ENCODE peak calls at places on chromosomes 6 and 20, in four cellular contexts. L, K, O and V are unnamed samples. For H4K20me1, the result is how much of the 10 kb centered on the place peaks cover.

GRCh38 chr6:34475167-34476047 is 9.5 kb downstream of the PACSIN1 start:
- DNase-seq in L (no peak), K (no peak), O (no peak), V (no peak)

GRCh38 chr6:125745281-125746018 is 4.0 kb upstream of the HEY2 start:
- DNase-seq in L (no peak), K (no peak), O (peak), V (no peak)

GRCh38 chr6:128139519-128139918 is 238.7 kb upstream of the THEMIS start:
- DNase-seq in L (peak), K (no peak), O (no peak), V (peak)

GRCh38 chr6:140321891-140322290 is 947.4 kb upstream of the CITED2 start:
- DNase-seq in L (no peak), K (no peak), O (no peak), V (no peak)

GRCh38 chr6:21099338-21100314 is 493.9 kb upstream of the SOX4 start:
- DNase-seq in L (peak), K (no peak), O (no peak), V (no peak)

GRCh38 chr20:621115-621756 is 11.1 kb upstream of the TCF15 start:
- DNase-seq in L (no peak), K (no peak), O (no peak), V (no peak)

GRCh38 chr20:10647471-10647870 is 26.3 kb downstream of the JAG1 start:
- DNase-seq in L (peak), K (peak), O (no peak), V (no peak)

GRCh38 chr6:4320860-4321259 is 185.5 kb upstream of the ECI2 start:
- DNase-seq in L (no peak), K (no peak), O (no peak), V (peak)

GRCh38 chr20:41063442-41063841 is 34.8 kb downstream of the TOP1 start:
- DNase-seq in L (no peak), K (no peak), O (no peak), V (no peak)

GRCh38 chr6:30687659-30688431 is 1.4 kb upstream of the PPP1R18 start:
- DNase-seq in L (no peak), K (peak), O (no peak), V (no peak)

GRCh38 chr6:125104425-125104824 is 49.1 kb upstream of the TPD52L1 start:
- DNase-seq in L (no peak), K (no peak), O (no peak), V (peak)

GRCh38 chr20:49727473-49727872 is 13.8 kb upstream of the B4GALT5 start:
- DNase-seq in L (no peak), K (no peak), O (no peak), V (no peak)

GRCh38 chr20:4069741-4070140 is 54.4 kb upstream of the RNF24 start:
- DNase-seq in L (no peak), K (no peak), O (no peak), V (no peak)

GRCh38 chr6:74166849-74167248 is 470.8 kb downstream of the CD109 start:
- DNase-seq in L (no peak), K (no peak), O (no peak), V (no peak)

GRCh38 chr20:48787861-48788375 is 39.9 kb downstream of the PREX1 start:
- DNase-seq in L (peak), K (peak), O (no peak), V (no peak)

GRCh38 chr6:147157930-147158329 is 46.3 kb upstream of the STXBP5 start:
- DNase-seq in L (no peak), K (no peak), O (no peak), V (no peak)

GRCh38 chr20:33914871-33915270 is 78.8 kb upstream of the RALY start:
- DNase-seq in L (peak), K (peak), O (no peak), V (peak)

GRCh38 chr6:144488590-144488989 is 203.5 kb downstream of the UTRN start:
- DNase-seq in L (no peak), K (no peak), O (no peak), V (no peak)

GRCh38 chr20:57710841-57711240 is 1.0 kb upstream of the PMEPA1 start:
- DNase-seq in L (no peak), K (no peak), O (no peak), V (peak)

GRCh38 chr6:7917729-7918128 is 7.1 kb upstream of the TXNDC5 start:
- DNase-seq in L (peak), K (no peak), O (no peak), V (no peak)

GRCh38 chr6:53437557-53438202 is 88.9 kb upstream of the ELOVL5 start:
- DNase-seq in L (peak), K (peak), O (no peak), V (peak)

GRCh38 chr6:33739611-33740010 is 7.1 kb downstream of the IP6K3 start:
- DNase-seq in L (no peak), K (no peak), O (no peak), V (no peak)

GRCh38 chr6:144335914-144336313 is 50.8 kb downstream of the UTRN start:
- DNase-seq in L (no peak), K (no peak), O (no peak), V (no peak)

GRCh38 chr6:150959071-150959637 is 93.7 kb downstream of the MTHFD1L start:
- DNase-seq in L (no peak), K (no peak), O (no peak), V (peak)

GRCh38 chr6:78883651-78884050 is 16.3 kb downstream of the IRAK1BP1 start:
- DNase-seq in L (no peak), K (no peak), O (no peak), V (no peak)

GRCh38 chr20:10357974-10358373 is 76.0 kb downstream of the MKKS start:
- DNase-seq in L (no peak), K (no peak), O (no peak), V (peak)

GRCh38 chr20:48599748-48600469 is 227.9 kb downstream of the PREX1 start:
- DNase-seq in L (no peak), K (no peak), O (no peak), V (no peak)

GRCh38 chr6:63677282-63677681 is 41.7 kb downstream of the PHF3 start:
- DNase-seq in L (peak), K (no peak), O (no peak), V (no peak)

GRCh38 chr6:124633655-124634054 is 328.6 kb upstream of the RNF217 start:
- DNase-seq in L (no peak), K (no peak), O (no peak), V (no peak)

GRCh38 chr6:125596020-125596419 is 153.4 kb upstream of the HEY2 start:
- DNase-seq in L (no peak), K (no peak), O (no peak), V (no peak)

GRCh38 chr6:73309534-73309783 is 44.6 kb downstream of the DPPA5 start:
- DNase-seq in L (no peak), K (no peak), O (no peak), V (no peak)

DNA sequence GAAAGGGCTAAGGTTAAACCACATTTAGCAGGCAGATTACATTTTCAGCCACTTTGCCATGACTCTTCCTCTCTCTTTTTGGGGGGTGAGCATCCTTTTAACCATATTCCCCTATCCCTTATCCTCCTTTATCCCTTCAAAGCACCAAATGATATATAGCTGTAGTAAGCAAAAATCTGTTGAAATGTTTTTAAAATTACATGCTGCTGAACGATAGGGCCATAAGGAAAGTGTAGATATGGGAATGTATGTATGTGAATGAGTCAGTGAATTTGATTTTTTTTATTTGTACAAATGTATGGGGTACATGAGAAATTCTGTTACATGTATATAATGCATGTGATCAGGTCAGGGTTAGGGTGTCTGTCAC is 327.1 kb downstream of the ZFAND3 start:
- DNase-seq in L (no peak), K (no peak), O (no peak), V (no peak)
- H4K20me1 ChIP-seq in L (under half), K (under half), O (under half), V (under half)

GRCh38 chr20:60255866-60256265 is 297.6 kb downstream of the CDH26 start:
- DNase-seq in L (no peak), K (no peak), O (no peak), V (no peak)
- TF ChIP-seq JUN in L (no peak), K (no peak), O (no peak), V (no peak)

GRCh38 chr6:10416516-10416862 is 1.6 kb upstream of the TFAP2A start:
- DNase-seq in L (no peak), K (no peak), O (no peak), V (no peak)

GRCh38 chr6:10416863-10417641 is 2.2 kb upstream of the TFAP2A start:
- DNase-seq in L (no peak), K (no peak), O (peak), V (no peak)

GRCh38 chr6:10414766-10415592 is at the start of gene TFAP2A:
- DNase-seq in L (no peak), K (no peak), O (no peak), V (no peak)

GRCh38 chr6:10413850-10414765 is 766 bp downstream of the TFAP2A start:
- DNase-seq in L (no peak), K (peak), O (no peak), V (no peak)

GRCh38 chr6:10415593-10416480 is 963 bp upstream of the TFAP2A start:
- DNase-seq in L (no peak), K (no peak), O (no peak), V (no peak)
- H4K20me1 ChIP-seq in L (under half), K (under half), O (under half), V (under half)

GRCh38 chr6:136859430-136859829 is 37.0 kb downstream of the PEX7 start:
- DNase-seq in L (no peak), K (no peak), O (no peak), V (no peak)
- TF ChIP-seq JUN in L (no peak), K (no peak), O (no peak), V (no peak)

GRCh38 chr6:160007118-160007517 is 38.2 kb downstream of the IGF2R start:
- DNase-seq in L (no peak), K (no peak), O (no peak), V (no peak)

GRCh38 chr6:160010067-160010466 is 41.2 kb downstream of the IGF2R start:
- DNase-seq in L (no peak), K (no peak), O (no peak), V (no peak)

GRCh38 chr6:160005861-160006540 is 37.1 kb downstream of the IGF2R start:
- DNase-seq in L (no peak), K (peak), O (no peak), V (peak)

GRCh38 chr6:160005211-160005610 is 36.3 kb downstream of the IGF2R start:
- DNase-seq in L (no peak), K (peak), O (no peak), V (no peak)

GRCh38 chr6:160007581-160007980 is 38.7 kb downstream of the IGF2R start:
- DNase-seq in L (no peak), K (no peak), O (no peak), V (peak)
- H4K20me1 ChIP-seq in L (under half), K (under half), O (under half), V (under half)

DNA sequence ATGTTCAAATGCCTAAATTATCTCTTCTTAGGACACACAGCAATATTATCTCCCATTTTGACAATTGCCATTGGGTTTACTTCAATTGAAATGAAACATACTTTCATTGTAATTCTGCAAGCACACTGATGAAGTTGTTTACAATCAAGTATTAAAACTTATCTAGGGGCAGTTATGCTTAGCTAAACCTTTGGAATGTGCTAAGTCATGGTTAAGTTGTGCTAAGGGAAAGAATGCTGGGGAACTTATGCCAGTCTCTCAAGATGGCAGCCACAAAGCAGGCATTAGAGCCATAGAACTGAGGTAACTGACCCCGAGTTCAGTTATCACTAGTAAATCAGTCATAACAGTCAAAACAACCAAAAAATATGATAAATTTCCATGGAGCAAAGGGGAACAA is 59.1 kb upstream of the NT5E start:
- DNase-seq in L (no peak), K (no peak), O (no peak), V (no peak)
- TF ChIP-seq JUN in L (no peak), K (no peak), O (no peak), V (no peak)

GRCh38 chr6:168506460-168506859 is 65.5 kb downstream of the SMOC2 start:
- DNase-seq in L (no peak), K (no peak), O (no peak), V (no peak)
- H4K20me1 ChIP-seq in L (under half), K (under half), O (under half), V (under half)

DNA sequence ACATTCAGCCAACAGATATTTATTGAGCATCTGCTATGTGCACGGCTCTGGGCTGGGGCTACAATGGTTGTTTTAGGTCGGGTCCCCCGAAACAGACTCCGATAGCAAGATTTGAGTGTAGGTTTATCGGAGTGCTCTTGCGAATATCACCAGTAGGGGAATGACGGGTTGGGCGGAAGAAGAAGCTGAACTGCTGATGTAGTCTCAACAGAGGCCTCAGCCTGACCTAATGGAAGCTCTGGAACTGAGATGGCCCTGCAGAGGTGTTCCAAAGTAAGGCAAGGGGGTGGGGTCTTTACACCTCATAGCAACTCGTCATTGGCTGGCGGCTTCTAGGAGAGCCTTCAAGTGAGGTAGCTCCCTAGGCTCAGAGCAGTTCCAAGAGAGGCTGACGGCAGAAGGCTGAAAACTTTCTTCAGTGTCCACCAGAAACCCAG is 1.1 kb downstream of the L3MBTL1 start:
- DNase-seq in L (no peak), K (peak), O (no peak), V (no peak)
- TF ChIP-seq JUN in L (no peak), K (no peak), O (no peak), V (no peak)

DNA sequence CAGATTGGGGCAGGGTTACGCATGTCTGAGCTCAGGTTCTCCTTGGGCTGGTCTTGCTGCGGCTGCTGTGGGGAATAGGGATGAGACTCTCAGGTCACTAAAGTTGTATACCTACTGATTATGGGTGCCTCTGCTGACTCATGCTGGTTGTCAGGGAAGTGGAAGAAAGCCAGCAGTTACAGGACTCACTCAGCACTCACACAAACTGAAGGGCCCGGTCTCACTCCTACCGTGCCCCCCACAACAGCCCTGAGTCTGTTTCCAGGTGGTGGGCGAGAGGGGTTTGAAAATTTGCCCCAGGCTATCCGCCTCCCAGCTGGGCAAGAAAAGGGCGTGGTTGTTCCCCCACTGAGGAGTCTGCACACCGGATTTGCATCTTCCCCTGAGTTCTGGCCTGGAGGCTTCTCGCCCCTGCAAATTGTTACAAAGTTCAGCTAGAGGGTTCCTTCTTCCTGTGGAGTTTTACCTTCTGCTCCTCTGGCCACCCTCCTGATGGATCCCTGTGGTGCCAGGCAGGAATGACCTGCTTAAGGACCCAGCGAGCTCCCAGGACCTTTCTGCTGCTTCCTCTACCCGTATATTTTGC is 659.2 kb downstream of the HDGFL1 start:
- DNase-seq in L (no peak), K (no peak), O (no peak), V (no peak)
- H4K20me1 ChIP-seq in L (under half), K (under half), O (under half), V (under half)